ENCODE peak calls at places on chromosome 22, in six cellular contexts. R is OCI-LY7, G is omental fat pad, C is HFFc6, B is IMR-90, P is mesothelial cell of epicardium. W is an unnamed sample.

GRCh38 chr22:20109411-20110358 is 6.2 kb upstream of the RANBP1 start:
- DNase-seq in C (no peak), G (no peak), B (no peak), P (no peak), R (no peak), W (no peak)

GRCh38 chr22:20523118-20523983 is 15.9 kb downstream of the MED15 start:
- DNase-seq in P (no peak), C (peak), R (no peak), B (peak), G (no peak), W (no peak)

GRCh38 chr22:22928666-22929380 is 41.2 kb downstream of the IGLL5 start:
- DNase-seq in R (peak), G (no peak), B (peak), P (no peak), C (peak), W (peak)

GRCh38 chr22:44988671-44989070 is 21.1 kb downstream of the PHF21B start:
- DNase-seq in P (no peak), G (no peak), C (no peak), R (no peak), B (no peak), W (no peak)

GRCh38 chr22:43706151-43706550 is 106.0 kb downstream of the EFCAB6 start:
- DNase-seq in B (no peak), G (no peak), C (no peak), R (no peak), P (no peak), W (no peak)

GRCh38 chr22:50270302-50271010 is at the start of gene MAPK11:
- DNase-seq in R (peak), P (peak), G (peak), B (peak), C (peak), W (peak)

GRCh38 chr22:41919357-41920224 is 4.7 kb upstream of the SHISA8 start:
- DNase-seq in G (no peak), P (no peak), B (peak), C (no peak), R (peak), W (peak)

GRCh38 chr22:19891350-19892248 is 36.9 kb upstream of the GNB1L start:
- DNase-seq in G (no peak), R (peak), P (no peak), C (peak), B (peak), W (peak)

GRCh38 chr22:49934144-49934890 is 15.9 kb downstream of the CRELD2 start:
- DNase-seq in G (peak), B (peak), P (no peak), R (no peak), C (no peak), W (no peak)

GRCh38 chr22:27309713-27310112 is 491.8 kb downstream of the MN1 start:
- DNase-seq in G (no peak), R (no peak), P (no peak), C (no peak), B (no peak), W (no peak)

GRCh38 chr22:50606126-50606525 is 5.5 kb downstream of the MAPK8IP2 start:
- DNase-seq in P (no peak), B (no peak), C (no peak), R (no peak), G (no peak), W (peak)

GRCh38 chr22:44638966-44639739 is 62.9 kb upstream of the PRR5 start:
- DNase-seq in R (no peak), P (no peak), C (peak), G (no peak), B (no peak), W (no peak)

GRCh38 chr22:48896766-48897637 is 930.7 kb downstream of the BRD1 start:
- DNase-seq in P (peak), G (no peak), B (no peak), R (no peak), C (no peak), W (no peak)

GRCh38 chr22:24156915-24157782 is 24.1 kb upstream of the SUSD2 start:
- DNase-seq in R (peak), B (peak), C (peak), G (peak), P (peak), W (peak)

GRCh38 chr22:24420072-24420976 is 7.1 kb upstream of the ADORA2A start:
- DNase-seq in R (no peak), G (no peak), P (no peak), C (no peak), B (no peak), W (no peak)

GRCh38 chr22:24335529-24335928 is 64.9 kb downstream of the SPECC1L start:
- DNase-seq in R (no peak), P (no peak), C (no peak), G (no peak), B (no peak), W (no peak)

GRCh38 chr22:49403102-49403501 is 424.6 kb downstream of the BRD1 start:
- DNase-seq in C (no peak), P (peak), R (no peak), B (no peak), G (no peak), W (no peak)

GRCh38 chr22:20464096-20464614 is 26.5 kb upstream of the SCARF2 start:
- DNase-seq in R (peak), C (no peak), B (no peak), P (no peak), G (no peak), W (peak)

GRCh38 chr22:49377306-49377705 is 450.4 kb downstream of the BRD1 start:
- DNase-seq in R (no peak), C (no peak), B (no peak), G (no peak), P (no peak), W (no peak)

GRCh38 chr22:42446151-42446550 is 13.9 kb upstream of the NFAM1 start:
- DNase-seq in G (no peak), P (no peak), B (no peak), C (no peak), R (no peak), W (no peak)

GRCh38 chr22:40791241-40791640 is 27.9 kb downstream of the SLC25A17 start:
- DNase-seq in C (no peak), P (no peak), R (no peak), B (no peak), G (no peak), W (no peak)

GRCh38 chr22:23058481-23059336 is 11.6 kb upstream of the GNAZ start:
- DNase-seq in C (no peak), R (no peak), P (peak), B (no peak), G (no peak), W (no peak)

GRCh38 chr22:20218320-20218872 is 49.7 kb downstream of the RTN4R start:
- DNase-seq in P (no peak), B (no peak), R (no peak), C (no peak), G (no peak), W (no peak)

GRCh38 chr22:27179161-27179560 is 521.8 kb downstream of the MIAT start:
- DNase-seq in P (no peak), B (no peak), C (no peak), G (no peak), R (no peak), W (no peak)

GRCh38 chr22:23216331-23217170 is 36.2 kb downstream of the BCR start:
- DNase-seq in G (no peak), R (peak), B (no peak), C (no peak), P (no peak), W (no peak)

GRCh38 chr22:43385770-43386641 is 25.8 kb upstream of the MPPED1 start:
- DNase-seq in P (peak), C (peak), R (peak), G (no peak), B (peak), W (peak)

GRCh38 chr22:50530280-50530856 is 556 bp upstream of the TYMP start:
- DNase-seq in C (no peak), P (no peak), R (peak), B (peak), G (no peak), W (peak)

GRCh38 chr22:49036513-49036912 is 791.2 kb downstream of the BRD1 start:
- DNase-seq in G (no peak), R (no peak), B (no peak), C (no peak), P (no peak), W (no peak)

GRCh38 chr22:50057292-50057867 is 718 bp downstream of the TTLL8 start:
- DNase-seq in R (no peak), C (no peak), P (no peak), B (peak), G (no peak), W (peak)

GRCh38 chr22:17851754-17852153 is 77.5 kb upstream of the BID start:
- DNase-seq in P (no peak), B (no peak), C (no peak), R (no peak), G (no peak), W (no peak)

GRCh38 chr22:19523240-19524169 is 705 bp downstream of the CLDN5 start:
- DNase-seq in G (no peak), R (no peak), C (no peak), P (no peak), B (peak), W (peak)

GRCh38 chr22:36281726-36282077 is 28.8 kb downstream of the APOL1 start:
- DNase-seq in P (no peak), G (no peak), C (no peak), R (no peak), B (no peak), W (no peak)

GRCh38 chr22:49849161-49850020 is 4.3 kb upstream of the ZBED4 start:
- DNase-seq in P (no peak), R (no peak), C (no peak), G (no peak), B (no peak), W (no peak)

GRCh38 chr22:25327018-25327755 is 107.7 kb downstream of the CRYBB2 start:
- DNase-seq in B (no peak), P (no peak), R (no peak), G (no peak), C (no peak), W (no peak)

GRCh38 chr22:48867891-48868290 is 959.8 kb downstream of the BRD1 start:
- DNase-seq in P (no peak), R (no peak), G (no peak), C (no peak), B (no peak), W (no peak)

GRCh38 chr22:17954200-17954859 is 70.0 kb downstream of the MICAL3 start:
- DNase-seq in P (no peak), G (no peak), R (no peak), C (no peak), B (no peak), W (no peak)

GRCh38 chr22:41485033-41485432 is 16.1 kb downstream of the ACO2 start:
- DNase-seq in P (no peak), C (no peak), R (no peak), G (no peak), B (no peak), W (no peak)

GRCh38 chr22:28766628-28767027 is 5.9 kb upstream of the CCDC117 start:
- DNase-seq in G (no peak), B (no peak), C (no peak), P (no peak), R (no peak), W (no peak)

GRCh38 chr22:28759861-28760560 is 12.5 kb upstream of the CCDC117 start:
- DNase-seq in P (no peak), C (no peak), B (peak), G (no peak), R (peak), W (no peak)

GRCh38 chr22:28761449-28761755 is 11.1 kb upstream of the CCDC117 start:
- DNase-seq in P (no peak), R (no peak), B (no peak), C (no peak), G (no peak), W (no peak)
- TF ChIP-seq CTCF in P (no peak), R (no peak), B (no peak), C (no peak), G (no peak), W (no peak)

DNA sequence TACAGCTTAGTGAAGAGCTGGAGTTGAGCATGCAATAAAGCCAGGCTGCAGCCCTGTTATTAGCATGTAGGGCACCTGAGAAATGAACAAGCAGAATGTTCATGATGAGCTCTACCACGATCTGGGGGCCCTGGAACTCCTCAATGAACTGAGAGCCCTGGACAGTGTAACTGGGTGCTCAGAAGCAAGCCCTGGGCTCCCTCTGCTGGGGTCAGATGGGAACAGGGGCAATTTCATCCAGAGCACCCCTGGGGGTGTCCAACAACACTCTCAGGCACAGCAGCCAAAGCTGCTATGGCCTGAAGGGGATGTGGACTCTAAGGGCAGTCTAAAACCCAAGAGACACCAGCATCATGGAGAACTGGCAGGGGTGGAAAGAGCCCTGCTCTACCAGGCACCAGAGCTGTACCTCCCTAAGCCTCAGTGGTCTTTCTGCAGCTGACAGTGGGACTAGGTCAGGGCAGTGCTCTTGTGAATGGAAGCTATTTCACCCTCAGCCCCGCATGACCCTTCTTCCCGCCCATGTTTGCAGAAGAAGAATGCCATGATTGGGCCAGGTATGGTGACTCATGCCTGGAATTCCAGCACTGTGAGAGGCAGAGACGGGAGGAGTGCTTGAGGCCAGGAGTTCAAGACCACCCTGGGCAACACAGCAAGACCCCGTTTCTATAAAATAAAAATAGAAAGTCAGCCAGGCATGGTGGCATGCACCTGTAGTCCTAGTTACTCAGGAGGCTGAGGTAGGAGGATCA is 28.9 kb downstream of the THOC5 start:
- DNase-seq in C (peak), P (no peak), G (no peak), R (peak), B (peak), W (peak)
- TF ChIP-seq CTCF in C (peak), P (no peak), G (no peak), R (peak), B (peak), W (peak)

GRCh38 chr22:35177811-35178210 is 79.5 kb upstream of the HMGXB4 start:
- DNase-seq in R (no peak), B (no peak), P (no peak), C (no peak), G (no peak), W (no peak)
- TF ChIP-seq CTCF in R (peak), B (no peak), P (no peak), C (no peak), G (no peak), W (no peak)

GRCh38 chr22:30732426-30732825 is 37.8 kb downstream of the OSBP2 start:
- DNase-seq in P (no peak), G (no peak), B (no peak), R (no peak), C (no peak), W (no peak)
- TF ChIP-seq CTCF in P (no peak), G (no peak), B (no peak), R (no peak), C (no peak), W (no peak)

GRCh38 chr22:46148885-46149492 is 1.3 kb upstream of the PPARA start:
- DNase-seq in R (no peak), C (no peak), G (no peak), P (no peak), B (no peak), W (peak)

GRCh38 chr22:46148336-46148735 is 2.0 kb upstream of the PPARA start:
- DNase-seq in C (no peak), R (no peak), G (no peak), P (no peak), B (no peak), W (no peak)

GRCh38 chr22:46150615-46151423 is 493 bp downstream of the PPARA start:
- DNase-seq in P (no peak), R (peak), C (no peak), G (no peak), B (no peak), W (peak)

GRCh38 chr22:46149493-46149997 is 781 bp upstream of the PPARA start:
- DNase-seq in B (no peak), P (no peak), C (no peak), R (peak), G (no peak), W (peak)

GRCh38 chr22:46149998-46150549 is at the start of gene PPARA:
- DNase-seq in P (peak), R (peak), C (peak), B (peak), G (peak), W (peak)
- TF ChIP-seq CTCF in P (no peak), R (no peak), C (no peak), B (no peak), G (no peak), W (no peak)

GRCh38 chr22:33467718-33468117 is 409.5 kb upstream of the SYN3 start:
- DNase-seq in B (no peak), P (no peak), G (no peak), C (no peak), R (no peak), W (no peak)
- TF ChIP-seq CTCF in B (peak), P (no peak), G (no peak), C (no peak), R (no peak), W (no peak)

GRCh38 chr22:39595622-39596182 is 25.1 kb downstream of the CACNA1I start:
- DNase-seq in R (no peak), C (no peak), B (no peak), P (no peak), G (no peak), W (no peak)

GRCh38 chr22:39600491-39601179 is 30.1 kb downstream of the CACNA1I start:
- DNase-seq in G (no peak), R (peak), P (no peak), C (no peak), B (no peak), W (no peak)

GRCh38 chr22:39597236-39597869 is 26.8 kb downstream of the CACNA1I start:
- DNase-seq in R (no peak), P (no peak), B (no peak), C (no peak), G (no peak), W (no peak)

GRCh38 chr22:39596601-39597000 is 26.0 kb downstream of the CACNA1I start:
- DNase-seq in C (no peak), P (no peak), B (no peak), R (no peak), G (no peak), W (no peak)

GRCh38 chr22:39598017-39598965 is 27.7 kb downstream of the CACNA1I start:
- DNase-seq in B (no peak), P (no peak), G (no peak), R (peak), C (no peak), W (peak)
- TF ChIP-seq CTCF in B (no peak), P (no peak), G (no peak), R (peak), C (no peak), W (no peak)

DNA sequence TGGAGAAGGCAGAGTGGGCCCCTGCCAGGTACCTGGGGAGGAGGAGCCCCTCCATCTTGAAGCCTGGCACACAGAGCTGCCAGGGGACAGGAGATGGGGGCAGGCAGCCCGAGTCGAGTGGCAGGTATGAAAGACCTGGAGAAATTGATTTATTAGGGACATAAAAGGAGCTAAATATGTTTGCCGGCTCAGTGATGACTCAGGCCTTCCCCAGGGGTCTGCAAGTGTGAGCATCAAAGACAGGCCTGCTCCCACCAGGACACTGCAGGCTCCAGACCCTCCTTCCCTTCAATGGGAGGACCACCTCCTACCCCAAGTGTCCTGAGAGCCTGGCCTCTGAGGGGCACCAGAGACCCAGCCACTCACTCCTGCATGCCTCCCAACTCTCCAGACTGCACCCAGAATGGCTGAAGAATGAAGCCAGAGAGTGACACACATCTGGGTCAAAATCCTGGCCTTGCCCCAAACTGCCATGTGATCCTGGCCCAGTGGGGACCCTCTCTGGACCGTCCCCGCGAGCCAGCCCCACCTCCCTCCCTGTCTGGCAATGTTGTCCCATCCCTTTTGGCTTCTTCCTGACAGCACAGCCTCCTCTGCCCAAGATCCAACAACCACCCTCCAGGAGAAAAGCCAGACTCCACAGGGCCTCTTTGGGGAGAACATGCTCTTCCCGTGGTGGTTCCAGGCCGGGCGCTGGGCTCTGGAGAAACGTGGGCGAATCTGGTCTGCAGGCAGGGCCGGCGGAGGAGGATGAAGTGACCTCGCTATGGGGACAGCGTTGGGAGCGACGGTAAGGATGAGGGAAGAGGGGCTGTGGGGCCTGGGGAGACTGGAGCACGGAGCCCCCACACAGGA is 36.2 kb downstream of the CYTH4 start:
- DNase-seq in G (no peak), C (no peak), P (no peak), R (no peak), B (no peak), W (no peak)
- TF ChIP-seq CTCF in G (no peak), C (peak), P (no peak), R (no peak), B (peak), W (no peak)

GRCh38 chr22:47837703-47838102 is 1075.3 kb downstream of the TBC1D22A start:
- DNase-seq in B (no peak), G (no peak), C (peak), P (no peak), R (peak), W (no peak)
- TF ChIP-seq CTCF in B (peak), G (no peak), C (peak), P (no peak), R (peak), W (peak)

GRCh38 chr22:21643533-21644357 is 1.6 kb downstream of the SDF2L1 start:
- DNase-seq in G (no peak), C (no peak), P (no peak), R (peak), B (no peak), W (no peak)
- TF ChIP-seq CTCF in G (no peak), C (peak), P (no peak), R (peak), B (no peak), W (peak)

W was measured in GM13977.